ENCODE peak calls at places on chromosomes 4 and X, in eight cellular contexts. W is HEK293T; G is NCI-H748 treated with DMSO at 0.1 percent for 48 hours; M is EH; T is activated CD4-positive, CD25-positive, alpha-beta regulatory T cell treated with anti-CD3 and anti-CD28 coated beads, Interleukin-2, amount 50 U/mL, for 16 hours; C is T-cell; E is HT1080; P is CD8-positive, alpha-beta T cell. O is an unnamed sample.

GRCh38 chrX:71181558-71181909 is 36.9 kb downstream of the NLGN3 start:
- DNase-seq in W (no peak), G (no peak), M (peak), T (no peak), C (peak), E (no peak), P (peak), O (no peak)

GRCh38 chr4:153555730-153556440 is 89.7 kb downstream of the TMEM131L start:
- DNase-seq in W (peak), G (no peak), M (peak), T (no peak), C (no peak), E (no peak), P (no peak), O (no peak)

GRCh38 chr4:174398728-174399127 is 115.0 kb downstream of the CEP44 start:
- DNase-seq in W (no peak), G (no peak), M (peak), T (no peak), C (no peak), E (peak), P (no peak), O (no peak)

GRCh38 chrX:12405306-12405705 is 267.0 kb downstream of the FRMPD4 start:
- DNase-seq in W (no peak), G (no peak), M (peak), T (no peak), C (no peak), E (no peak), P (no peak), O (no peak)

GRCh38 chrX:106263817-106264216 is 95.7 kb downstream of the PWWP3B start:
- DNase-seq in W (no peak), G (no peak), M (no peak), T (no peak), C (no peak), E (peak), P (no peak), O (no peak)

GRCh38 chr4:141133146-141134006 is at the start of gene RNF150:
- DNase-seq in W (peak), G (peak), M (peak), T (no peak), C (no peak), E (peak), P (peak), O (no peak)

GRCh38 chr4:76420901-76421581 is at the start of gene CCDC158:
- DNase-seq in W (no peak), G (no peak), M (peak), T (no peak), C (no peak), E (no peak), P (no peak), O (peak)

GRCh38 chr4:107863850-107864371 is 39.2 kb downstream of the SGMS2 start:
- DNase-seq in W (peak), G (no peak), M (peak), T (no peak), C (no peak), E (peak), P (no peak), O (no peak)

GRCh38 chrX:29488919-29489318 is 726.4 kb upstream of the MAGEB2 start:
- DNase-seq in W (no peak), G (no peak), M (no peak), T (no peak), C (no peak), E (no peak), P (no peak), O (no peak)

GRCh38 chr4:182192511-182193181 is 50.6 kb upstream of the TENM3 start:
- DNase-seq in W (no peak), G (no peak), M (peak), T (no peak), C (no peak), E (peak), P (no peak), O (no peak)

GRCh38 chr4:82380344-82380743 is 6.6 kb upstream of the HNRNPD start:
- DNase-seq in W (no peak), G (no peak), M (no peak), T (no peak), C (no peak), E (no peak), P (no peak), O (no peak)

GRCh38 chrX:107272431-107272921 is 66.1 kb downstream of the DNAAF6 start:
- DNase-seq in W (no peak), G (no peak), M (no peak), T (no peak), C (no peak), E (no peak), P (peak), O (no peak)

GRCh38 chr4:119525005-119525749 is 103.4 kb downstream of the PDE5A start:
- DNase-seq in W (no peak), G (no peak), M (peak), T (no peak), C (no peak), E (peak), P (no peak), O (no peak)

GRCh38 chrX:24426340-24426913 is 38.7 kb upstream of the PDK3 start:
- DNase-seq in W (no peak), G (no peak), M (peak), T (no peak), C (no peak), E (peak), P (no peak), O (peak)

GRCh38 chr4:39324897-39325613 is 41.1 kb downstream of the RFC1 start:
- DNase-seq in W (no peak), G (no peak), M (no peak), T (no peak), C (no peak), E (no peak), P (no peak), O (no peak)

GRCh38 chrX:53088136-53088974 is 5.6 kb upstream of the KANTR start:
- DNase-seq in W (no peak), G (peak), M (peak), T (peak), C (peak), E (no peak), P (peak), O (peak)

GRCh38 chr4:149997881-149998421 is 80.3 kb upstream of the DCLK2 start:
- DNase-seq in W (no peak), G (no peak), M (peak), T (no peak), C (no peak), E (peak), P (no peak), O (no peak)

GRCh38 chr4:54961357-54961975 is 163.9 kb downstream of the KDR start:
- DNase-seq in W (peak), G (peak), M (peak), T (no peak), C (no peak), E (peak), P (no peak), O (no peak)

GRCh38 chr4:40831462-40831861 is 81.7 kb downstream of the NSUN7 start:
- DNase-seq in W (no peak), G (no peak), M (no peak), T (no peak), C (no peak), E (no peak), P (no peak), O (no peak)